ENCODE peak calls at places on chromosomes 6 and 20, in eight cellular contexts. One of them, this sample, is unnamed.

GRCh38 chr6:13538084-13538483 is 36.3 kb upstream of the SIRT5 start:
- DNase-seq in GM04503: no peak
- DNase-seq in CD14-positive monocyte: no peak
- DNase-seq in GM23248: peak; percentile 70
- DNase-seq in NCI-H510A treated with DMSO at 0.1 percent for 48 hours: no peak
- DNase-seq in lower lobe of right lung: no peak
- DNase-seq in CMK: no peak
- DNase-seq in NCI-H187: no peak
- DNase-seq in this sample: no peak

GRCh38 chr20:52142801-52143200 is 48.8 kb downstream of the ZFP64 start:
- DNase-seq in CD14-positive monocyte: no peak
- DNase-seq in NCI-H187: no peak
- DNase-seq in NCI-H510A treated with DMSO at 0.1 percent for 48 hours: no peak
- DNase-seq in GM23248: no peak
- DNase-seq in lower lobe of right lung: no peak
- DNase-seq in GM04503: no peak
- DNase-seq in CMK: no peak
- DNase-seq in this sample: no peak

GRCh38 chr6:140174509-140174908 is 800.1 kb upstream of the CITED2 start:
- DNase-seq in CMK: no peak
- DNase-seq in CD14-positive monocyte: no peak
- DNase-seq in GM23248: peak; percentile 99
- DNase-seq in NCI-H510A treated with DMSO at 0.1 percent for 48 hours: no peak
- DNase-seq in lower lobe of right lung: no peak
- DNase-seq in GM04503: peak; percentile 93
- DNase-seq in NCI-H187: no peak
- DNase-seq in this sample: no peak

GRCh38 chr6:144469144-144469575 is 184.0 kb downstream of the UTRN start:
- DNase-seq in GM23248: no peak
- DNase-seq in NCI-H187: no peak
- DNase-seq in CD14-positive monocyte: no peak
- DNase-seq in GM04503: no peak
- DNase-seq in CMK: no peak
- DNase-seq in NCI-H510A treated with DMSO at 0.1 percent for 48 hours: no peak
- DNase-seq in lower lobe of right lung: no peak
- DNase-seq in this sample: no peak

GRCh38 chr6:144283781-144284473 is 1.2 kb upstream of the UTRN start:
- DNase-seq in CD14-positive monocyte: no peak
- DNase-seq in GM23248: peak; percentile 69
- DNase-seq in NCI-H510A treated with DMSO at 0.1 percent for 48 hours: no peak
- DNase-seq in lower lobe of right lung: no peak
- DNase-seq in CMK: no peak
- DNase-seq in GM04503: no peak
- DNase-seq in NCI-H187: no peak
- DNase-seq in this sample: no peak

GRCh38 chr6:97203343-97203742 is 79.7 kb downstream of the MMS22L start:
- DNase-seq in NCI-H187: no peak
- DNase-seq in GM23248: no peak
- DNase-seq in GM04503: no peak
- DNase-seq in lower lobe of right lung: no peak
- DNase-seq in CD14-positive monocyte: no peak
- DNase-seq in CMK: no peak
- DNase-seq in NCI-H510A treated with DMSO at 0.1 percent for 48 hours: no peak
- DNase-seq in this sample: peak; percentile 30

GRCh38 chr6:106520711-106521367 is 108.5 kb downstream of the RTN4IP1 start:
- DNase-seq in CD14-positive monocyte: peak; percentile 78
- DNase-seq in NCI-H510A treated with DMSO at 0.1 percent for 48 hours: no peak
- DNase-seq in GM23248: no peak
- DNase-seq in GM04503: no peak
- DNase-seq in lower lobe of right lung: peak; percentile 73
- DNase-seq in CMK: peak; percentile 83
- DNase-seq in NCI-H187: no peak
- DNase-seq in this sample: no peak

GRCh38 chr6:96391776-96392175 is 129.8 kb upstream of the UFL1 start:
- DNase-seq in CD14-positive monocyte: no peak
- DNase-seq in NCI-H187: peak; percentile 69
- DNase-seq in NCI-H510A treated with DMSO at 0.1 percent for 48 hours: peak; percentile 60
- DNase-seq in lower lobe of right lung: peak; percentile 45
- DNase-seq in GM04503: no peak
- DNase-seq in CMK: no peak
- DNase-seq in GM23248: peak; percentile 1
- DNase-seq in this sample: peak; percentile 92

GRCh38 chr20:45098096-45098773 is 2.7 kb downstream of the KCNS1 start:
- DNase-seq in CD14-positive monocyte: no peak
- DNase-seq in NCI-H187: no peak
- DNase-seq in NCI-H510A treated with DMSO at 0.1 percent for 48 hours: no peak
- DNase-seq in GM23248: peak; percentile 63
- DNase-seq in lower lobe of right lung: no peak
- DNase-seq in CMK: no peak
- DNase-seq in GM04503: no peak
- DNase-seq in this sample: no peak

GRCh38 chr20:33791959-33792597 is 19.1 kb upstream of the CHMP4B start:
- DNase-seq in GM23248: peak; percentile 50
- DNase-seq in NCI-H510A treated with DMSO at 0.1 percent for 48 hours: no peak
- DNase-seq in GM04503: no peak
- DNase-seq in CMK: no peak
- DNase-seq in CD14-positive monocyte: no peak
- DNase-seq in lower lobe of right lung: peak; percentile 66
- DNase-seq in NCI-H187: no peak
- DNase-seq in this sample: peak; percentile 27

GRCh38 chr6:158686791-158687381 is 37.0 kb downstream of the SYTL3 start:
- DNase-seq in NCI-H510A treated with DMSO at 0.1 percent for 48 hours: no peak
- DNase-seq in CD14-positive monocyte: no peak
- DNase-seq in CMK: no peak
- DNase-seq in NCI-H187: no peak
- DNase-seq in lower lobe of right lung: no peak
- DNase-seq in GM04503: no peak
- DNase-seq in GM23248: no peak
- DNase-seq in this sample: no peak

GRCh38 chr6:41901882-41902519 is 6.8 kb upstream of the USP49 start:
- DNase-seq in lower lobe of right lung: no peak
- DNase-seq in GM23248: peak; percentile 42
- DNase-seq in CD14-positive monocyte: no peak
- DNase-seq in NCI-H187: no peak
- DNase-seq in GM04503: no peak
- DNase-seq in CMK: no peak
- DNase-seq in NCI-H510A treated with DMSO at 0.1 percent for 48 hours: no peak
- DNase-seq in this sample: no peak

GRCh38 chr6:89492025-89492640 is 59.2 kb downstream of the ANKRD6 start:
- DNase-seq in NCI-H187: peak; percentile 68
- DNase-seq in NCI-H510A treated with DMSO at 0.1 percent for 48 hours: peak; percentile 78
- DNase-seq in lower lobe of right lung: no peak
- DNase-seq in GM04503: no peak
- DNase-seq in CMK: no peak
- DNase-seq in CD14-positive monocyte: no peak
- DNase-seq in GM23248: no peak
- DNase-seq in this sample: peak; percentile 84

GRCh38 chr6:126535585-126535984 is 195.7 kb downstream of the CENPW start:
- DNase-seq in CMK: no peak
- DNase-seq in NCI-H187: no peak
- DNase-seq in NCI-H510A treated with DMSO at 0.1 percent for 48 hours: no peak
- DNase-seq in CD14-positive monocyte: no peak
- DNase-seq in lower lobe of right lung: no peak
- DNase-seq in GM04503: no peak
- DNase-seq in GM23248: no peak
- DNase-seq in this sample: no peak

GRCh38 chr6:112049996-112050395 is 3.9 kb upstream of the CCN6 start:
- DNase-seq in NCI-H187: no peak
- DNase-seq in CMK: no peak
- DNase-seq in NCI-H510A treated with DMSO at 0.1 percent for 48 hours: no peak
- DNase-seq in CD14-positive monocyte: no peak
- DNase-seq in GM23248: no peak
- DNase-seq in lower lobe of right lung: no peak
- DNase-seq in GM04503: no peak
- DNase-seq in this sample: no peak

GRCh38 chr6:111105578-111105977 is 18.3 kb downstream of the SLC16A10 start:
- DNase-seq in lower lobe of right lung: peak; percentile 85
- DNase-seq in CMK: no peak
- DNase-seq in CD14-positive monocyte: peak; percentile 60
- DNase-seq in GM23248: peak; percentile 45
- DNase-seq in GM04503: no peak
- DNase-seq in NCI-H187: peak; percentile 6
- DNase-seq in NCI-H510A treated with DMSO at 0.1 percent for 48 hours: peak; percentile 34
- DNase-seq in this sample: peak; percentile 61

GRCh38 chr20:20076297-20077065 is 24.1 kb downstream of the CFAP61 start:
- DNase-seq in lower lobe of right lung: no peak
- DNase-seq in CD14-positive monocyte: no peak
- DNase-seq in NCI-H510A treated with DMSO at 0.1 percent for 48 hours: no peak
- DNase-seq in NCI-H187: no peak
- DNase-seq in GM23248: peak; percentile 74
- DNase-seq in CMK: no peak
- DNase-seq in GM04503: peak; percentile 28
- DNase-seq in this sample: no peak

GRCh38 chr20:45892828-45893500 is 1.8 kb downstream of the CTSA start:
- DNase-seq in lower lobe of right lung: no peak
- DNase-seq in GM23248: no peak
- DNase-seq in CD14-positive monocyte: no peak
- DNase-seq in CMK: no peak
- DNase-seq in NCI-H187: no peak
- DNase-seq in GM04503: no peak
- DNase-seq in NCI-H510A treated with DMSO at 0.1 percent for 48 hours: no peak
- DNase-seq in this sample: no peak

GRCh38 chr20:3010985-3011723 is 32.3 kb upstream of the GNRH2 start:
- DNase-seq in NCI-H510A treated with DMSO at 0.1 percent for 48 hours: no peak
- DNase-seq in CD14-positive monocyte: no peak
- DNase-seq in lower lobe of right lung: no peak
- DNase-seq in CMK: no peak
- DNase-seq in NCI-H187: peak; percentile 17
- DNase-seq in GM23248: peak; percentile 72
- DNase-seq in GM04503: peak; percentile 20
- DNase-seq in this sample: no peak

GRCh38 chr6:166754218-166755030 is 127.4 kb upstream of the RPS6KA2 start:
- DNase-seq in NCI-H187: no peak
- DNase-seq in CMK: no peak
- DNase-seq in NCI-H510A treated with DMSO at 0.1 percent for 48 hours: no peak
- DNase-seq in GM23248: no peak
- DNase-seq in GM04503: no peak
- DNase-seq in CD14-positive monocyte: no peak
- DNase-seq in lower lobe of right lung: no peak
- DNase-seq in this sample: no peak